ENCODE peak calls at places on chromosomes 3 and 15, in seven cellular contexts. H is K562, B is SK-N-SH, K is HCT116, X is GM12878, L is HepG2, N is H1. D is an unnamed sample.

GRCh38 chr3:154844863-154845262 is 235.3 kb upstream of the MME start:
- DNase-seq in H (no peak), B (no peak), K (no peak), X (no peak), L (no peak), N (no peak), D (no peak)

GRCh38 chr3:186427627-186428026 is 65.6 kb upstream of the DGKG start:
- DNase-seq in H (no peak), B (peak; percentile 34), K (no peak), X (no peak), L (no peak), N (no peak), D (no peak)

GRCh38 chr15:36428102-36428845 is 151.2 kb upstream of the CDIN1 start:
- DNase-seq in H (peak; percentile 76), B (no peak), K (peak; percentile 96), X (no peak), L (peak; percentile 63), N (no peak), D (no peak)

GRCh38 chr3:30098656-30099454 is 507.5 kb upstream of the TGFBR2 start:
- DNase-seq in H (no peak), B (no peak), K (peak; percentile 19), X (no peak), L (peak; percentile 12), N (no peak), D (no peak)

GRCh38 chr3:116939091-116939490 is 229.5 kb downstream of the TUSC7 start:
- DNase-seq in H (no peak), B (no peak), K (no peak), X (no peak), L (no peak), N (no peak), D (peak; percentile 6)

GRCh38 chr3:59486468-59486964 is 436.7 kb upstream of the CFAP20DC start:
- DNase-seq in H (no peak), B (no peak), K (no peak), X (no peak), L (no peak), N (no peak), D (no peak)

GRCh38 chr3:171295502-171296373 is 164.5 kb downstream of the TNIK start:
- DNase-seq in H (no peak), B (no peak), K (no peak), X (no peak), L (no peak), N (no peak), D (no peak)

GRCh38 chr3:46484911-46485696 is 12.7 kb upstream of the RTP3 start:
- DNase-seq in H (peak; percentile 63), B (no peak), K (no peak), X (no peak), L (no peak), N (no peak), D (no peak)

GRCh38 chr15:51935466-51936118 is 36.0 kb downstream of the LEO1 start:
- DNase-seq in H (no peak), B (no peak), K (no peak), X (peak; percentile 60), L (no peak), N (no peak), D (no peak)

GRCh38 chr3:45010718-45011355 is 15.3 kb upstream of the CLEC3B start:
- DNase-seq in H (no peak), B (no peak), K (no peak), X (no peak), L (no peak), N (no peak), D (no peak)

GRCh38 chr3:120093923-120094775 is at the start of gene GSK3B:
- DNase-seq in H (peak; percentile 75), B (peak; percentile 90), K (peak; percentile 99), X (no peak), L (peak; percentile 48), N (peak; percentile 98), D (peak; percentile 100)

GRCh38 chr3:153901152-153901551 is 220.0 kb upstream of the ARHGEF26 start:
- DNase-seq in H (no peak), B (no peak), K (peak; percentile 15), X (no peak), L (no peak), N (no peak), D (no peak)

GRCh38 chr15:31013863-31014607 is 22.6 kb upstream of the MTMR10 start:
- DNase-seq in H (no peak), B (no peak), K (no peak), X (peak; percentile 65), L (peak; percentile 52), N (no peak), D (no peak)

GRCh38 chr3:124800511-124801374 is 70.5 kb downstream of the UMPS start:
- DNase-seq in H (no peak), B (peak; percentile 67), K (no peak), X (no peak), L (no peak), N (no peak), D (no peak)

GRCh38 chr15:73930790-73931281 is 4.6 kb downstream of the LOXL1 start:
- DNase-seq in H (no peak), B (no peak), K (no peak), X (no peak), L (no peak), N (no peak), D (no peak)

GRCh38 chr15:31752363-31752762 is 278.0 kb upstream of the CHRNA7 start:
- DNase-seq in H (no peak), B (no peak), K (no peak), X (no peak), L (no peak), N (no peak), D (no peak)

GRCh38 chr3:100941451-100941850 is 51.8 kb downstream of the ABI3BP start:
- DNase-seq in H (no peak), B (no peak), K (no peak), X (no peak), L (no peak), N (no peak), D (no peak)

GRCh38 chr15:100720406-100720967 is 118.1 kb downstream of the ASB7 start:
- DNase-seq in H (no peak), B (no peak), K (no peak), X (no peak), L (no peak), N (peak; percentile 27), D (no peak)

GRCh38 chr3:117217355-117217754 is 507.8 kb downstream of the TUSC7 start:
- DNase-seq in H (no peak), B (peak; percentile 7), K (no peak), X (no peak), L (no peak), N (no peak), D (no peak)

GRCh38 chr3:98817546-98817945 is 54.4 kb downstream of the ST3GAL6 start:
- DNase-seq in H (peak; percentile 40), B (peak; percentile 39), K (no peak), X (no peak), L (peak; percentile 31), N (no peak), D (peak; percentile 59)

GRCh38 chr15:66850078-66850991 is 148.3 kb downstream of the SMAD6 start:
- DNase-seq in H (no peak), B (peak; percentile 77), K (no peak), X (no peak), L (no peak), N (no peak), D (no peak)

GRCh38 chr3:167033866-167034265 is 346.2 kb downstream of the ZBBX start:
- DNase-seq in H (no peak), B (no peak), K (no peak), X (no peak), L (no peak), N (no peak), D (no peak)

GRCh38 chr3:167030059-167030458 is 350.0 kb downstream of the ZBBX start:
- DNase-seq in H (no peak), B (no peak), K (no peak), X (no peak), L (no peak), N (no peak), D (no peak)

GRCh38 chr3:167031364-167032049 is 348.6 kb downstream of the ZBBX start:
- DNase-seq in H (no peak), B (no peak), K (no peak), X (no peak), L (no peak), N (no peak), D (no peak)

GRCh38 chr3:167032267-167032876 is 347.7 kb downstream of the ZBBX start:
- DNase-seq in H (no peak), B (peak; percentile 9), K (peak; percentile 61), X (no peak), L (peak; percentile 57), N (no peak), D (peak; percentile 90)
- TF ChIP-seq JUND in H (no peak), B (no peak), K (no peak), X (no peak), L (no peak), N (no peak), D (no peak)

GRCh38 chr15:70906842-70907241 is 14.2 kb downstream of the LRRC49 start:
- DNase-seq in H (no peak), B (no peak), K (no peak), X (no peak), L (no peak), N (no peak), D (no peak)
- TF ChIP-seq JUND in H (no peak), B (no peak), K (no peak), X (no peak), L (no peak), N (no peak), D (no peak)

DNA sequence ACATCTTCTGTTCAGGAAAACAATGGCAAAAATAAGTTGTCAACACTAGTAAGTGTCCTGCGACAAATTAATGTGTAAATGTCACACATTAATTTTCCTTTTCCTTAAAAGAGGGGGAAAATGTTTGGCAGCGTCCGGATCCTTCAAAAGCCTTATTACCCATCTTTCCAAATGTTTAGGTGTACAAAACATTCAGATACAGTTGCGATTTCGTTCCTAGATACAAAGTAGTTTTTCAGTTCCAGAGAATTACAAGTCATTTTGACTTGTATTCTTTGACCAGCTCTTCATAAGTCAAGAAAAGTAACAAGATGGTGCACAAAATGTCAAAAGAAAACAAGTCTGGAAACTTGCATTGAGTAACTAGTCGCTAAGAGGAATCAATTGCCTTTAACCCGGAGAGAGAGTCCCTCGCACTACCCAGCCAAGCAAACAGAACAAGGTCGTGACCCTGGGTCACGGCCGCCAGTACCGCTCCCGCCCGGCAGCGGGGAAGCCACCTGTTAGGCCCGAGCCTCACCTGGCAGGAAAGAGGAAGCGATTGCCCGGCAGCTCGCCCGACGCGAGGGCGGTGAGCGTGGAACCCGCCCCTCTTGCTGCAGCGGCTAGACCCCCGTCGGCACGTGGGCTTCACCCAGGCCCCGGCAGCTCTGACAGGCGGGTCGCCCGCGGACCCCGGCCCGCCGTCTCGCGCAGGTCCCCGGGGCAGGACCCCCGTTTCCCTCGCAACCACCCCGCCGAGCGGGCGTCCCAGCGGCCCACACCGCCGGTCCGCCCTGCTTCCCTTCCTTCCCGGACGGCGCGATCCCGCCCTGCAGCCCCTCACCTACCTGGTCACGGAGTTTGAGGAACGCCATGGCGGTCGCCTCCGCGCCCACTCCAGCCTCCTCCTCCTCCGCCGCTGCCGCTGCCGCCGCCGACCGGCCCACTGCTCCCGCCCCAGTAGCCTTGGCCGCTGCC is 61.0 kb upstream of the ANKRD28 start:
- DNase-seq in H (peak; percentile 49), B (peak; percentile 60), K (no peak), X (peak; percentile 26), L (peak; percentile 77), N (peak; percentile 79), D (peak; percentile 75)
- TF ChIP-seq JUND in H (no peak), B (no peak), K (no peak), X (no peak), L (peak; percentile 32), N (no peak), D (no peak)

DNA sequence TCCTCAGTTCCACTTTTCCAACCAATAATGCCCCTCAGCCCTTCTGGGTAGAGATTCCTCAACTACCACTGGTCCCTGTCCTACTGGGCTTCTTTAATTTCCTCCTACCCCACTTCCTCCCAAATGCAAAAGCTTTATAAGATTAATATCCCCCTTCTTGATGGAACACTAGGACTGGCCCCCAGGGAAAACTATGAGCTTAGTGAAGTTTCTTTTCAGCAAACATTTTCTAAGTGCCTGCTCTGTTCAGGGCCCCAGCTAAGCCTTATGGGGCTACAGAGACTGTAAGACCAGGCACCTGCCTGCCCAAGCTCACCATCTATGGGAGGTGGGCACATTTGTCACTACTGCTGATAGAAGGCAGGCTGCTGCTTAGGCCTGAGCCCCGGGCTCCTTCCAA is 79.4 kb downstream of the RPLP1 start:
- DNase-seq in H (no peak), B (no peak), K (no peak), X (no peak), L (no peak), N (no peak), D (no peak)
- TF ChIP-seq JUND in H (no peak), B (no peak), K (no peak), X (no peak), L (no peak), N (no peak), D (no peak)